ENCODE peak calls at places on chromosome 11, in six cellular contexts. R is OCI-LY7; Q is epithelial cell of esophagus; M is amygdala; I is amniotic stem cell; K is stimulated activated CD4-positive, alpha-beta T cell treated with anti-CD3 and anti-CD28 coated beads, TNF-alpha, amount 100 ng/mL, for 48 hours. L is an unnamed sample.

GRCh38 chr11:86699036-86699791 is 26.8 kb upstream of the ME3 start:
- DNase-seq in R (no peak), Q (peak; percentile 29), M (no peak), I (no peak), K (no peak), L (no peak)

GRCh38 chr11:32316846-32317525 is 118.4 kb downstream of the WT1 start:
- DNase-seq in R (no peak), Q (no peak), M (no peak), I (no peak), K (no peak), L (no peak)

GRCh38 chr11:70601861-70602575 is 203.7 kb downstream of the CTTN start:
- DNase-seq in R (no peak), Q (no peak), M (no peak), I (no peak), K (no peak), L (no peak)

GRCh38 chr11:31803813-31804438 is 7.2 kb downstream of the PAX6 start:
- DNase-seq in R (no peak), Q (no peak), M (no peak), I (no peak), K (no peak), L (no peak)

GRCh38 chr11:118572914-118573550 is 823 bp downstream of the ARCN1 start:
- DNase-seq in R (peak; percentile 51), Q (peak; percentile 62), M (no peak), I (no peak), K (no peak), L (peak; percentile 28)

GRCh38 chr11:103407641-103408040 is 298.4 kb downstream of the DYNC2H1 start:
- DNase-seq in R (no peak), Q (no peak), M (no peak), I (no peak), K (no peak), L (no peak)

GRCh38 chr11:30960387-30960992 is 374.3 kb upstream of the MPPED2 start:
- DNase-seq in R (peak; percentile 2), Q (peak; percentile 60), M (no peak), I (no peak), K (no peak), L (peak; percentile 51)

GRCh38 chr11:69924308-69925161 is 105.3 kb upstream of the FGF3 start:
- DNase-seq in R (no peak), Q (no peak), M (no peak), I (no peak), K (no peak), L (no peak)

GRCh38 chr11:95154514-95154913 is 64.9 kb downstream of the ENDOD1 start:
- DNase-seq in R (peak; percentile 78), Q (peak; percentile 71), M (no peak), I (peak; percentile 47), K (peak; percentile 37), L (peak; percentile 64)

GRCh38 chr11:17471501-17471900 is 5.1 kb downstream of the ABCC8 start:
- DNase-seq in R (no peak), Q (no peak), M (no peak), I (no peak), K (no peak), L (no peak)

GRCh38 chr11:16793009-16793408 is 54.6 kb downstream of the C11orf58 start:
- DNase-seq in R (no peak), Q (no peak), M (no peak), I (no peak), K (no peak), L (no peak)

GRCh38 chr11:130774703-130775102 is 141.6 kb downstream of the SNX19 start:
- DNase-seq in R (no peak), Q (no peak), M (no peak), I (no peak), K (no peak), L (no peak)

GRCh38 chr11:22957890-22958289 is 97.6 kb upstream of the CCDC179 start:
- DNase-seq in R (no peak), Q (peak; percentile 13), M (no peak), I (no peak), K (no peak), L (no peak)

GRCh38 chr11:34620820-34621792 is at the start of gene EHF:
- DNase-seq in R (no peak), Q (peak; percentile 98), M (no peak), I (no peak), K (no peak), L (no peak)

GRCh38 chr11:121544956-121545355 is 92.2 kb upstream of the SORL1-AS1 start:
- DNase-seq in R (peak; percentile 30), Q (no peak), M (no peak), I (no peak), K (no peak), L (no peak)

GRCh38 chr11:92505689-92506088 is 281.1 kb downstream of the FAT3 start:
- DNase-seq in R (no peak), Q (peak; percentile 15), M (no peak), I (no peak), K (no peak), L (no peak)

GRCh38 chr11:120912504-120912903 is 111.4 kb upstream of the TBCEL start:
- DNase-seq in R (peak; percentile 46), Q (peak; percentile 40), M (no peak), I (no peak), K (no peak), L (no peak)

GRCh38 chr11:78379039-78379670 is 38.5 kb downstream of the GAB2 start:
- DNase-seq in R (no peak), Q (no peak), M (no peak), I (no peak), K (no peak), L (no peak)

GRCh38 chr11:65615950-65616574 is 486 bp downstream of the PCNX3 start:
- DNase-seq in R (peak; percentile 65), Q (no peak), M (no peak), I (no peak), K (no peak), L (peak; percentile 23)

GRCh38 chr11:63814383-63814736 is 1.1 kb downstream of the SPINDOC start:
- DNase-seq in R (peak; percentile 67), Q (no peak), M (no peak), I (no peak), K (no peak), L (no peak)

GRCh38 chr11:119426142-119426541 is 3.2 kb upstream of the THY1 start:
- DNase-seq in R (no peak), Q (peak; percentile 77), M (no peak), I (no peak), K (no peak), L (no peak)

GRCh38 chr11:16226245-16226644 is 130.1 kb downstream of the SOX6 start:
- DNase-seq in R (no peak), Q (peak; percentile 84), M (no peak), I (no peak), K (no peak), L (peak; percentile 36)

GRCh38 chr11:34251640-34251980 is 106.2 kb downstream of the ABTB2 start:
- DNase-seq in R (no peak), Q (peak; percentile 51), M (no peak), I (no peak), K (no peak), L (no peak)

L was measured in MM.1S.